ENCODE peak calls at places on chromosomes 3 and 15, in six cellular contexts. U is GM10248, P is colonic mucosa, B is stomach, A is A549, F is mucosa of descending colon. E is an unnamed sample.

GRCh38 chr15:62455441-62455921 is 290.4 kb upstream of the C2CD4B start:
- DNase-seq in P (no peak), A (no peak), B (no peak), U (no peak), F (no peak), E (no peak)

GRCh38 chr3:13747627-13748026 is 132.2 kb downstream of the WNT7A start:
- DNase-seq in F (no peak), P (no peak), A (no peak), U (no peak), B (no peak), E (no peak)

GRCh38 chr3:136664771-136665170 is 87.4 kb downstream of the STAG1 start:
- DNase-seq in U (no peak), A (no peak), B (no peak), P (no peak), F (no peak), E (no peak)

GRCh38 chr3:14775574-14775973 is 43.2 kb upstream of the FGD5 start:
- DNase-seq in A (no peak), B (peak; percentile 5), F (no peak), U (no peak), P (peak; percentile 9), E (no peak)

GRCh38 chr15:70869346-70869745 is 15.4 kb upstream of the LARP6 start:
- DNase-seq in F (no peak), B (no peak), P (no peak), U (no peak), A (no peak), E (no peak)

GRCh38 chr15:38528279-38528678 is 36.3 kb downstream of the RASGRP1 start:
- DNase-seq in B (no peak), F (no peak), A (no peak), U (no peak), P (no peak), E (no peak)

GRCh38 chr3:156614642-156615511 is 59.5 kb upstream of the TIPARP start:
- DNase-seq in U (no peak), B (no peak), A (no peak), F (no peak), P (no peak), E (no peak)

GRCh38 chr3:129313415-129313982 is 34.8 kb downstream of the HMCES start:
- DNase-seq in P (no peak), F (no peak), A (no peak), U (no peak), B (no peak), E (no peak)

GRCh38 chr3:159458010-159458409 is 530.6 kb upstream of the IL12A start:
- DNase-seq in F (no peak), P (no peak), B (no peak), U (no peak), A (peak; percentile 35), E (no peak)

GRCh38 chr3:99699841-99700240 is 61.4 kb downstream of the COL8A1 start:
- DNase-seq in U (no peak), F (no peak), A (no peak), B (no peak), P (no peak), E (no peak)

GRCh38 chr3:197178998-197179397 is 119.4 kb downstream of the DLG1 start:
- DNase-seq in A (no peak), B (no peak), F (no peak), U (no peak), P (no peak), E (no peak)

GRCh38 chr3:172201136-172201989 is 162.0 kb downstream of the FNDC3B start:
- DNase-seq in B (peak; percentile 73), F (peak; percentile 66), A (peak; percentile 46), P (peak; percentile 73), U (no peak), E (peak; percentile 87)

GRCh38 chr15:43105077-43105769 is 615 bp downstream of the UBR1 start:
- DNase-seq in U (peak; percentile 19), B (peak; percentile 30), P (peak; percentile 41), F (no peak), A (peak; percentile 12), E (no peak)

GRCh38 chr15:100495861-100496260 is 32.9 kb downstream of the CERS3 start:
- DNase-seq in U (no peak), F (no peak), B (no peak), P (no peak), A (no peak), E (no peak)

GRCh38 chr15:89860446-89860845 is 33.3 kb downstream of the AP3S2 start:
- DNase-seq in F (no peak), P (no peak), B (no peak), U (no peak), A (no peak), E (no peak)

GRCh38 chr15:34336333-34336732 is 1.2 kb downstream of the SLC12A6 start:
- DNase-seq in F (no peak), A (no peak), B (no peak), P (no peak), U (no peak), E (no peak)

GRCh38 chr3:173191611-173192010 is 50.6 kb upstream of the SPATA16 start:
- DNase-seq in P (no peak), B (no peak), F (no peak), U (no peak), A (no peak), E (no peak)

GRCh38 chr3:197501496-197501878 is 54.3 kb downstream of the BDH1 start:
- DNase-seq in P (peak; percentile 85), A (peak; percentile 31), U (no peak), B (no peak), F (no peak), E (no peak)

GRCh38 chr3:90091557-90091956 is 984.1 kb downstream of the EPHA3 start:
- DNase-seq in U (no peak), B (no peak), A (peak; percentile 26), P (peak; percentile 19), F (no peak), E (no peak)

GRCh38 chr3:58173029-58173669 is 37.6 kb downstream of the DNASE1L3 start:
- DNase-seq in F (no peak), A (no peak), P (no peak), B (no peak), U (no peak), E (no peak)

GRCh38 chr3:29356062-29356461 is 75.2 kb downstream of the RBMS3 start:
- DNase-seq in F (no peak), U (no peak), B (no peak), P (no peak), A (no peak), E (no peak)

GRCh38 chr3:108118038-108118727 is 27.4 kb upstream of the CD47 start:
- DNase-seq in F (no peak), P (no peak), U (no peak), B (no peak), A (no peak), E (no peak)

DNA sequence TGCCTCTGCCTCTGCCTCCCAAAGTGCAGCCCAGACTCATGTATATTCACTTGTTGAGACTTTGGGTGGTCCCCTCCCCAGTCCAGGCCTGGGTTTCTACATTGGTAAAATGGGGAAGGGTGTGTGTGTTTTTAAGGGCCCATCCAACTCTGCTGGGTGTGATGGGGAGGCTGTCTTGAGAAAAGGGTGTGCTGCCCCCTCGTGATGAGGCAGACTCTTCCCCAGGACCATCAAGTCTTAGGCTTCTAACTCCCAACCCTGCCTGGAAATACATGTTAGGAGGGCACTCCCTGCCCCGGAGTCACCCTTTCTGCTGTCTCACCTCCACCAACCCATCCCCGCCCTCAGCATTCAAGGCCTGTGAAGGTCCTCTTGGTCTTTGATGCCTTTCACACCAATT is 4.4 kb upstream of the PTPN23 start:
- DNase-seq in U (no peak), F (no peak), A (no peak), B (no peak), P (no peak), E (no peak)
- TF ChIP-seq CTCF in U (no peak), F (no peak), A (no peak), B (no peak), P (no peak), E (no peak)

GRCh38 chr3:106161236-106161635 is 292.4 kb upstream of the CBLB start:
- DNase-seq in P (no peak), B (no peak), U (no peak), A (no peak), F (no peak), E (no peak)
- TF ChIP-seq CTCF in P (no peak), B (no peak), U (no peak), A (no peak), F (no peak), E (no peak)

GRCh38 chr3:195265363-195265976 is 5.5 kb downstream of the XXYLT1 start:
- DNase-seq in F (no peak), A (no peak), P (peak; percentile 10), U (no peak), B (no peak), E (no peak)
- TF ChIP-seq CTCF in F (no peak), A (no peak), P (no peak), U (no peak), B (no peak), E (no peak)

GRCh38 chr3:71987089-71987735 is 202.3 kb upstream of the PROK2 start:
- DNase-seq in B (no peak), U (no peak), A (peak; percentile 25), F (no peak), P (no peak), E (no peak)
- TF ChIP-seq CTCF in B (no peak), U (no peak), A (peak; percentile 19), F (no peak), P (no peak), E (peak; percentile 54)

GRCh38 chr15:91289324-91289723 is 189.3 kb downstream of the SV2B start:
- DNase-seq in F (no peak), B (no peak), A (peak; percentile 7), P (no peak), U (no peak), E (no peak)
- TF ChIP-seq CTCF in F (no peak), B (no peak), A (no peak), P (no peak), U (peak; percentile 24), E (no peak)

DNA sequence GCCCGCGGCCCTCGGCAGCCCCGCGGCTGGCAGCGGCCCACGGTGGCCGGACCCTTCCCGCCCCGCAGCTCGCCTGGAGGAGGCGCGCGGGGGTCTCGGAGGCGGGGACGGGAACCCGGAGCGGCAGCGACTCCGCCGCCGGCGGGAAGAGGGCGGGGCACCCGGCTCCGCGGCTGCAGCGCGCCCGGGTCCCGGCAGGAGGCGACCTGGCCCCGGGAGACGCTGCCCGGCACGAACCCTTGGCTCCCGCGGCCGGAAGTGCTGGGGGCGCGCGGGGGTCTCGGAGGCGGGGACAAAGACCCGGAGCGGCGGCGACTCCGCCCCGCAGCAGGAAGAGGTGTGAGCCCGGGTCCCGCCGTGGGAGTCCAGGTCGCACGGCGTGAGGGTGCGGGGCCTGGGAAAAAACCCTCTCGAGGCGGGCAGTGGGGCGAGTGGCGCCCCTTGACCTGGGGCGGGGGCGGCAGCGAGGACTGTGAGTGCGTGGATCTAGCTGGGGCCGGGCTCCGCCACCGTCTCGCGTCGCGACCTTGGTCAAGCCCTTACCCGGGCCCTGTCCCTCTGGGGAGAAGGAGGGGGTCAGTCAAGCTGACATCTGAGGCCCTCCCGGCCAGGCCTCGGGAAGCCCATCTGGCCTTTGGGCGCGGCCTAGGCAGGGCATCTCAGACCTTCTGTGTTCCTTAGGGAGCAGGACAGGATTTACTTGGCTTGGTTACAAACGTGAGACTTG is at the start of gene CIB2:
- DNase-seq in U (peak; percentile 94), B (peak; percentile 73), P (peak; percentile 72), A (peak; percentile 71), F (peak; percentile 82), E (peak; percentile 93)
- TF ChIP-seq CTCF in U (peak; percentile 84), B (peak; percentile 92), P (peak; percentile 57), A (peak; percentile 85), F (peak; percentile 85), E (peak; percentile 79)